ENCODE peak calls at places on chromosomes 6 and 20, in nine cellular contexts. I is tibial nerve, M is AG10803, Q is endothelial cell, T is lower leg skin, D is ascending aorta, N is ovary, B is prostate gland, H is bronchial epithelial cell. E is an unnamed sample.
A peak's percentile ranks its signal among the peaks of the same experiment; 100 is the strongest.

GRCh38 chr20:59042151-59042795 is at the start of gene PRELID3B:
- DNase-seq in B (no peak), Q (peak; percentile 30), T (no peak), H (no peak), I (peak; percentile 7), D (no peak), N (no peak), M (peak; percentile 34), E (no peak)

GRCh38 chr6:4242593-4242992 is 107.2 kb upstream of the ECI2 start:
- DNase-seq in D (no peak), I (no peak), M (no peak), Q (no peak), T (no peak), B (no peak), N (no peak), H (peak; percentile 24), E (no peak)

GRCh38 chr6:63389191-63389844 is 69.5 kb upstream of the LGSN start:
- DNase-seq in B (no peak), H (no peak), D (no peak), T (no peak), M (no peak), Q (no peak), I (no peak), N (no peak), E (no peak)

GRCh38 chr6:163180874-163181541 is 233.5 kb upstream of the QKI start:
- DNase-seq in M (peak; percentile 54), D (peak; percentile 37), Q (peak; percentile 69), H (peak; percentile 14), N (peak; percentile 40), T (peak; percentile 50), B (peak; percentile 12), I (peak; percentile 73), E (no peak)

GRCh38 chr6:169669889-169670288 is 31.9 kb downstream of the WDR27 start:
- DNase-seq in N (no peak), Q (no peak), B (no peak), M (no peak), H (peak; percentile 14), D (no peak), I (peak; percentile 33), T (no peak), E (no peak)

GRCh38 chr20:24465730-24466129 is 3.7 kb upstream of the SYNDIG1 start:
- DNase-seq in M (peak; percentile 78), Q (no peak), N (no peak), I (no peak), H (no peak), T (no peak), B (no peak), D (no peak), E (no peak)

GRCh38 chr20:53774487-53775203 is 181.0 kb upstream of the ZNF217 start:
- DNase-seq in M (peak; percentile 96), I (no peak), N (no peak), Q (no peak), H (peak; percentile 93), B (no peak), T (no peak), D (no peak), E (no peak)

GRCh38 chr6:43308101-43308989 is at the start of gene CRIP3:
- DNase-seq in I (no peak), D (no peak), M (peak; percentile 59), B (peak; percentile 11), H (peak; percentile 28), T (no peak), N (peak; percentile 50), Q (no peak), E (peak; percentile 71)

GRCh38 chr6:34318492-34319470 is 70.0 kb upstream of the SMIM29 start:
- DNase-seq in Q (no peak), D (no peak), N (no peak), T (no peak), I (no peak), H (no peak), M (no peak), B (no peak), E (no peak)

GRCh38 chr20:23020230-23020629 is 14.9 kb upstream of the SSTR4 start:
- DNase-seq in D (no peak), N (no peak), Q (no peak), I (no peak), H (no peak), B (no peak), T (no peak), M (no peak), E (no peak)

GRCh38 chr6:20833881-20834515 is 299.7 kb downstream of the CDKAL1 start:
- DNase-seq in H (no peak), B (no peak), I (no peak), T (no peak), Q (no peak), D (no peak), N (no peak), M (no peak), E (no peak)

GRCh38 chr6:147043994-147044477 is 160.2 kb upstream of the STXBP5 start:
- DNase-seq in Q (no peak), H (peak; percentile 71), T (no peak), N (no peak), M (peak; percentile 15), B (no peak), I (no peak), D (no peak), E (no peak)

GRCh38 chr20:2585811-2586210 is 49.4 kb downstream of the TMC2 start:
- DNase-seq in M (peak; percentile 29), D (no peak), Q (no peak), B (no peak), I (no peak), H (peak; percentile 78), N (no peak), T (no peak), E (no peak)

GRCh38 chr6:162854734-162855191 is 127.0 kb downstream of the PACRG start:
- DNase-seq in B (no peak), D (no peak), I (no peak), N (no peak), T (no peak), H (no peak), M (no peak), Q (no peak), E (no peak)

GRCh38 chr20:21391495-21392298 is 5.6 kb downstream of the NKX2-4 start:
- DNase-seq in H (no peak), Q (peak; percentile 44), D (no peak), I (no peak), T (no peak), N (no peak), M (no peak), B (no peak), E (no peak)

GRCh38 chr6:2956930-2957329 is 14.4 kb downstream of the SERPINB6 start:
- DNase-seq in H (no peak), B (no peak), T (no peak), M (peak; percentile 54), I (no peak), Q (no peak), D (no peak), N (no peak), E (no peak)

DNA sequence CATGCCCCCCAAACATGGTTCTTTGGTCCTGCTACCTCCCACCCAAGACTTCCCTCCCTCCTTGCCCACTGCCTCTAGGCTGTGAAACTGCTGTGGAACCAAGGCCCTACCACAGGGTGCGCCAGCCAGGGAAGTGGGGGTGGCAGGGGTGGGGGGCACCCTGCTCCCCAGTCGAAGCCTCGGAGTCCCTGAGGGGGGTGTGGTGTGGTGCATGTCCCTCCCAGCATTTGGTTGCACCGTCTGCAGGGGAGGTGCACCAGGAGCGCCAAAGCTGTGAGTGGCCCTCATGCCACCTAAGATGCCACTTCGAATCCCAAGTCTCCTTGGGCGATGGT is 1.8 kb downstream of the RGS19 start:
- DNase-seq in D (no peak), H (no peak), Q (no peak), B (no peak), T (no peak), N (no peak), M (no peak), I (no peak), E (no peak)
- TF ChIP-seq CTCF in D (no peak), H (no peak), Q (no peak), B (no peak), T (no peak), N (no peak), M (no peak), I (no peak), E (no peak)

DNA sequence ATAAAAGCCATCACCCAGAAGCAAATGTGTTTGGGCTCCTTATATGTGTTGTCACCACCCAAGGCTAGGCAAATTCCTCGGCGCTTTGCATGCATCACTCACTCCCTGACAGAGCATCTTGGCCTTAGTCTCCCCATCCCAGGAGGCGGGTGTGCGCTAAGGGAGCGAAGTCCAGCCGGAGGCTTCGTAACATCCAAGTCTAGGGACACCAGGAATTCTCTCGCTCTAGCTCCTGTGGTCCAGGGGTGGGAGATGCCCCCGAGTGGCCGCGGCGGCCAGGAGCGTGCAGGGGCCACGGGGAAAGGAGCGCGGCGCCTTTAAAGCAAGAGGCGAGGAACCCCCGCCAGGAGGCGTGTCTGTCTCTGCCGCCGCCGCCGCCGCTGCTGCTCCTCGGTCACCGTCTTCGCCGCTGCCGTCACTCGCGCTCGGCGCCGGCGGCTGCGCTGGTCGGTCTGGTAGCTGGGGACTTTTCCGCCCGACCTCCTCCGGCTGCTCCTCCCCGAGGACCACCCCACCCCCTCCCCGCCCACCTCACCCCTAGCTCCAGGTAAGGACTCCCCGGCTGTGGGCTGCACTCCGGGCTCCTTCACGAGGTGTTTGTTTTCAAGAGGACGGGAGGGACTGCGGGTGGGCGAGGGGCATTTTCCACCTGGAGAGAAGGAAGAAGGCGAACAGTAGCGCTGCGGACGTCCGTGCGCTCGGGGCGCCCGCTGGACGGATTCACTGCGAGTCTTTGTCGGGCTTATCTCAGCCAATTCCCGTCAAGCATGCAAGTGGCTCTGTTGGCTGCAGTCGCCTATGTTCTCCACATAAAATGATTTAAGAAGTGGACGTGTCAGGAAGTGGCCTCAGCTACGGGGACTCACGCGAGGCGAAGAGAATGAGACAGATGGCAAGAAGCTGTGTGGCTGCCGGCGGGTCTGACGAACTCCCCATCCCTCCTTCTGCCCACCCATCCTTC is at the start of gene GRIK2:
- DNase-seq in Q (peak; percentile 71), H (no peak), I (no peak), T (no peak), D (no peak), N (no peak), M (peak; percentile 61), B (peak; percentile 42), E (no peak)
- TF ChIP-seq CTCF in Q (peak; percentile 39), H (peak; percentile 57), I (peak; percentile 11), T (no peak), D (no peak), N (no peak), M (peak; percentile 30), B (no peak), E (peak; percentile 67)

DNA sequence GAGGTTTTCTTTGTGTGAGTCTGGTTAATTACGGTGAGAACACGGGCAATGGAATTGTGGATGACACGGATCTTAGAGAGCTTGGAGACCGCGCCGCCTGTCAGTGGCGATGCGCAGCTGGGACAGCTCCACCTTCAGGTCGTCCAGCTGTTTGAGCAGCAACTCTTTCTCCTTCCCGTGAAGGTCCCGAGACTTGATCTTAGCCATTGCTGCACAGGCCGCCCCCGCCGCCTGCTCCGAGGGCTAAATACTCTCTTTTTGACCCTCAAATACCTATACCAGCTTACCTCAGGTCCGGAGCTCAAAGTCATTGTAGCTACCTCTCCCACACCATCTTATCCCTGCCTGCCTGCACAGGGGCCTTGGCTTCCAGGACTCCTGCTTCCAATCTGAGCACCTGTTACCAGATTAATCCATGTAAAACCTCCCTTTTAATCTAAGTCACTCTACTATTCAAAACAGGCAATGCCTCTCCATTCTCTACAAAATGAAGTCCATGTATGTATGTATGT is 100.2 kb downstream of the PREP start:
- DNase-seq in I (no peak), N (no peak), B (no peak), D (no peak), M (peak; percentile 35), H (no peak), Q (no peak), T (no peak), E (no peak)
- TF ChIP-seq CTCF in I (no peak), N (no peak), B (no peak), D (no peak), M (peak; percentile 59), H (no peak), Q (no peak), T (no peak), E (no peak)

GRCh38 chr6:155495011-155495768 is 39.6 kb upstream of the NOX3 start:
- DNase-seq in T (no peak), D (no peak), I (peak; percentile 25), Q (peak; percentile 25), H (no peak), N (peak; percentile 80), M (peak; percentile 94), B (no peak), E (no peak)
- TF ChIP-seq CTCF in T (no peak), D (no peak), I (peak; percentile 27), Q (no peak), H (no peak), N (peak; percentile 49), M (peak; percentile 82), B (no peak), E (peak; percentile 42)